ENCODE peak calls at places on chromosomes 6 and 20, in seven cellular contexts. N is HuH-7.5; E is upper lobe of right lung; P is progenitor cell of endocrine pancreas; D is adipocyte; S is CD4-positive, alpha-beta T cell; B is HT1080. K is an unnamed sample.

GRCh38 chr6:47405273-47405672 is 72.3 kb upstream of the CD2AP start:
- DNase-seq in P (no peak), S (no peak), B (no peak), N (no peak), E (no peak), D (no peak), K (no peak)

GRCh38 chr6:41598670-41599014 is 39.6 kb upstream of the MDFI start:
- DNase-seq in D (no peak), N (no peak), B (no peak), S (no peak), E (no peak), P (no peak), K (no peak)

GRCh38 chr6:10411131-10411914 is 3.6 kb downstream of the TFAP2A start:
- DNase-seq in S (no peak), D (peak; percentile 69), E (no peak), P (no peak), N (no peak), B (no peak), K (no peak)

GRCh38 chr20:63617092-63617875 is 9.6 kb downstream of the GMEB2 start:
- DNase-seq in D (no peak), B (no peak), E (no peak), P (no peak), N (no peak), S (no peak), K (no peak)

GRCh38 chr20:44102582-44102981 is 84.4 kb downstream of the JPH2 start:
- DNase-seq in E (no peak), S (no peak), N (no peak), P (no peak), D (no peak), B (no peak), K (no peak)

GRCh38 chr6:3398755-3399671 is 57.8 kb downstream of the SLC22A23 start:
- DNase-seq in P (no peak), N (no peak), S (no peak), B (no peak), D (no peak), E (no peak), K (no peak)

GRCh38 chr6:106739387-106739786 is 110.0 kb downstream of the QRSL1 start:
- DNase-seq in S (no peak), P (no peak), D (no peak), B (peak; percentile 61), N (no peak), E (peak; percentile 71), K (no peak)

GRCh38 chr20:6122873-6123649 is at the start of gene FERMT1:
- DNase-seq in S (no peak), D (peak; percentile 76), N (peak; percentile 82), B (peak; percentile 83), P (peak; percentile 54), E (peak; percentile 83), K (no peak)

GRCh38 chr20:34083137-34083536 is 28.9 kb downstream of the EIF2S2 start:
- DNase-seq in D (no peak), N (no peak), S (no peak), E (peak; percentile 90), B (peak; percentile 91), P (no peak), K (no peak)

GRCh38 chr6:126030045-126030444 is 43.7 kb downstream of the TRMT11 start:
- DNase-seq in E (no peak), P (no peak), S (no peak), N (no peak), B (no peak), D (no peak), K (no peak)